ENCODE peak calls at places on chromosome 19, in four cellular contexts. O, X, T and Z are unnamed samples.
A peak's percentile ranks its signal among the peaks of the same experiment; 100 is the strongest.

GRCh38 chr19:10334340-10335148 is 1.2 kb upstream of the RAVER1 start:
- DNase-seq in O (peak; percentile 95), T (no peak), X (peak; percentile 88), Z (peak; percentile 21)

GRCh38 chr19:38654478-38655079 is 7.1 kb downstream of the ACTN4 start:
- DNase-seq in X (no peak), O (no peak), T (no peak), Z (no peak)

GRCh38 chr19:3333662-3334061 is 32.7 kb upstream of the NFIC start:
- DNase-seq in X (no peak), T (no peak), O (no peak), Z (no peak)

GRCh38 chr19:38734426-38735256 is 9.6 kb downstream of the CAPN12 start:
- DNase-seq in O (no peak), X (no peak), T (peak; percentile 74), Z (peak; percentile 26)

GRCh38 chr19:6392219-6393073 is 518 bp downstream of the GTF2F1 start:
- DNase-seq in O (no peak), X (no peak), T (no peak), Z (no peak)

GRCh38 chr19:3653865-3654513 is 27.4 kb upstream of the CACTIN start:
- DNase-seq in O (no peak), X (no peak), T (no peak), Z (no peak)

GRCh38 chr19:8363803-8364771 is at the start of gene ANGPTL4:
- DNase-seq in T (no peak), O (peak; percentile 89), X (peak; percentile 64), Z (peak; percentile 47)

GRCh38 chr19:7360393-7360984 is 11.8 kb downstream of the ARHGEF18 start:
- DNase-seq in O (no peak), X (no peak), T (no peak), Z (no peak)

GRCh38 chr19:3053780-3054179 is 8.5 kb downstream of the TLE5 start:
- DNase-seq in O (no peak), X (no peak), T (no peak), Z (no peak)

GRCh38 chr19:15316498-15316897 is 15.8 kb downstream of the BRD4 start:
- DNase-seq in X (no peak), T (peak; percentile 41), O (no peak), Z (no peak)

GRCh38 chr19:46728208-46728607 is 11.3 kb upstream of the PRKD2 start:
- DNase-seq in O (no peak), X (no peak), T (no peak), Z (no peak)

GRCh38 chr19:11141937-11142527 is 13.6 kb downstream of the SPC24 start:
- DNase-seq in O (no peak), X (no peak), T (no peak), Z (no peak)

GRCh38 chr19:29320076-29320475 is 107.1 kb upstream of the UQCRFS1 start:
- DNase-seq in X (no peak), O (no peak), T (no peak), Z (no peak)

GRCh38 chr19:11166281-11167142 is 10.9 kb upstream of the SPC24 start:
- DNase-seq in X (no peak), T (no peak), O (peak; percentile 40), Z (no peak)

GRCh38 chr19:38304866-38305429 is 897 bp downstream of the C19orf33 start:
- DNase-seq in O (no peak), X (peak; percentile 82), T (no peak), Z (no peak)

GRCh38 chr19:33472696-33473624 is 48.6 kb downstream of the PEPD start:
- DNase-seq in X (no peak), O (no peak), T (no peak), Z (no peak)

GRCh38 chr19:38298841-38299680 is 5.0 kb upstream of the C19orf33 start:
- DNase-seq in O (no peak), T (no peak), X (no peak), Z (no peak)

GRCh38 chr19:57088125-57088524 is 31.7 kb upstream of the USP29 start:
- DNase-seq in X (no peak), O (no peak), T (no peak), Z (no peak)

GRCh38 chr19:19053508-19054314 is 10.1 kb upstream of the SLC25A42 start:
- DNase-seq in T (peak; percentile 55), X (peak; percentile 59), O (peak; percentile 78), Z (peak; percentile 61)

DNA sequence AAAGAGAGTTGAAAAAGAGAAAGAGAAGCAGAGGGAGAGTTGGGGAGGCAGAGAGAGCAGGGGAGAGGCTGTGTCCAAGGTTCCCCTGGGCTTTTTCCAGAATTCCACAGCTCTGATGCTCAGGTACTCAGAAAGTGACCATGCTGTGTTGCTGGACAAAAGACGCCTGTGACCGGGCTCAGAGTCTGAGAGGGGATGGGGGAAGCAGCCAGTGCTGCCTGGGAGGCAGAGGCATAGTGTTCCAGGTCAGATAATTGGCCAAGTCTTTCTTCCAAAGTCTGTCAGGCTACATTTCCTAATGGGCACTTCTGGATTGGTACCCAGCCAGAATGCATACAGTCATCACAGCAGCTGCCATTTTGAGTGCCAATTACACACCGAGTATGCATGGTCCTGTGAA is 86.1 kb downstream of the PTPRS start:
- DNase-seq in T (no peak), O (no peak), X (no peak), Z (no peak)
- H3K27ac ChIP-seq in T (no peak overlapping the region), O (no peak overlapping the region), X (no peak overlapping the region), Z (no peak overlapping the region)

GRCh38 chr19:43759515-43759914 is 4.8 kb upstream of the SMG9 start:
- DNase-seq in O (no peak), X (no peak), T (no peak), Z (no peak)
- H3K27ac ChIP-seq in O (no peak overlapping the region), X (no peak overlapping the region), T (no peak overlapping the region), Z (no peak overlapping the region)

DNA sequence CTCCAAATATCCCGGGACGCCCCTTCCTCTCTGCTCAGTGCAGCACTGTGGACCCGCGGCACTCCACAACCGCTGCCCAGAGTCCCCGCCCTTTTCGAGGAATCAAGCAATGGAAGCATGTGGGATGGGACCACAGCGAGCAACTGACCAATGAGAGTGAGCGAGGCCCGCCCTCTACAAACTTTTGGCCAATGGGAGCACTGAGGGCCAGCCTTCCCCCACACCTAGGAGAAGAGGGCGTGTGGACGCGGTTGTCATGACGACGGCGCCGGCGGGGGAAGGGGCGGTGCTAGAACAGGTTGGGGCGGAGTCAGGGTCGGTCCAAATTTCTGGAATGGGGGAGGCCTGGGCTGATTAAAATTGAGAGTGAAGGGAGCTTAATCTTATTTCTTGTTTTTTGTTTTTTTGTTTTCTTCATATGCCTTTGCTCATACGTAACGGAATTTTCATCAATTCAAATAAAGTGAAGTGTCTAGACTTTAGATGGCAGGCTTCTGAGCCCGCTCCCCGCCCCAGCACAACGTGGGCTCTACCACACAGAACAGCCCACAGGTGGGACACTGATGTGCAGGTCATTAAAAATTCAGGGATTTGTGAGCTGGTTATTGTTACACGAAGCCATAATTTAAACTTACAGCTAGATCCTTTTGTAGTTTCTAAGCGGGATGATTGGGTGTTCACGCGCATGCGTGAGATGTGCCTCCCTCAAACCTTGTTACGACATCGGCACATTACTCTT is at the start of gene DNAAF3:
- DNase-seq in O (peak; percentile 90), X (peak; percentile 98), T (peak; percentile 93), Z (peak; percentile 69)
- H3K27ac ChIP-seq in O (no peak within 1 kb of the TSS), X (no peak within 1 kb of the TSS), T (no peak within 1 kb of the TSS), Z (no peak within 1 kb of the TSS)

GRCh38 chr19:1812426-1813196 is 535 bp upstream of the ATP8B3 start:
- DNase-seq in T (peak; percentile 93), O (peak; percentile 91), X (peak; percentile 90), Z (peak; percentile 79)

GRCh38 chr19:1809663-1810062 is 2.4 kb downstream of the ATP8B3 start:
- DNase-seq in T (no peak), X (no peak), O (no peak), Z (no peak)

GRCh38 chr19:1811942-1812425 is at the start of gene ATP8B3:
- DNase-seq in O (no peak), X (no peak), T (no peak), Z (no peak)

GRCh38 chr19:1810439-1811160 is 1.5 kb downstream of the ATP8B3 start:
- DNase-seq in O (no peak), X (no peak), T (no peak), Z (no peak)

DNA sequence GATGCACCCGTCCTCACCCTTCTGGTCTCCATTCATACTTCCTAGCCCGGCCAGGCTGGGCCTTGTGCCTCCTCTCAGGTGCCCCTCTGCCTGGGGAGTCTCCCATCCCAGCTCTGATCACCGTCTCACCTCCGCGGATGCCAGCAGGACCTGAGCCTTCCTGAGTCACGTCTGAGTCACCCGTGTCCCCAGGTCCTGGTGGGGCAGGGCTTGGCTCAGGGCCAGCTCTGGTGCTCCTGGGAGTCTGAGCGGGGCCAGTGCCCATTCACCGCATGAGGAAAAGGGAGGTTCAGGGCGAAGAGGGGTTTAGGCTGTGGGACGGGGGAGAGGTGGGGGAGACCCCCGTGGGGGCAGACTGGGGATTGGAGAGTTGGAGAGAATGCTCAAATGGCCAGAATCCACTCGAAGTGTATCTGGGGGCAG is 593 bp downstream of the ATP8B3 start:
- DNase-seq in O (peak; percentile 76), T (no peak), X (no peak), Z (no peak)
- H3K27ac ChIP-seq in O (no peak overlapping the region), T (no peak overlapping the region), X (no peak overlapping the region), Z (peak overlapping the region; percentile 13)

DNA sequence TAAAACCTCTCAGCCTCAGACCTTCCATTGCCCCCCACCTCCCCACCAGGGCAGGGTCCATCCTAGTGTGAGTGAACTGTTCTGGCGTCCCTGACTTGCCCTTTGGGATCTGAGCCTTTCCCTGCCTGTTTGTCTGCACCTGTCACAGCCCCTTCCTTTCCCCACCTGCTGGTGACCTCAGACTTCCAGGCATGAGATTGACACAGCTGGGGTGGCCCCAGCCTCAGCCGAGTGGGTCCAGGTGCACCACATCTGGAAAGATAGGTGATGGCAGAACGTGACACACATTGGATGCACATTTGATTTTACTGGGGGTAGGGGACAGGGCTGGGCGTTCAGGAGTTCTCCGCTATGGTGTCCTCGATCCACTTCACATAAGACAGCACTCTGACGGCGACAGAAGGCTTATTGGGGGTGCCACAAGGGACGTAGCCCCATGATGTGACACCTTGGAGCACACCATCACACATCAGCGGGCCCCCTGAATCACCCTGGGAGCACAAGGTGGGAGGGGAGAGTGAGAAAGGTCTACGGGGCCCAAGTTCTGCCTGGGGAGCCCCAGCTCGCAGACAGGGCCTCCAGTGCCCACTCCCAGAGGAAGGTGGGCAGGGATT is 4.6 kb downstream of the KLK1 start:
- DNase-seq in X (no peak), T (no peak), O (no peak), Z (no peak)
- H3K27ac ChIP-seq in X (no peak overlapping the region), T (no peak overlapping the region), O (no peak overlapping the region), Z (no peak overlapping the region)

DNA sequence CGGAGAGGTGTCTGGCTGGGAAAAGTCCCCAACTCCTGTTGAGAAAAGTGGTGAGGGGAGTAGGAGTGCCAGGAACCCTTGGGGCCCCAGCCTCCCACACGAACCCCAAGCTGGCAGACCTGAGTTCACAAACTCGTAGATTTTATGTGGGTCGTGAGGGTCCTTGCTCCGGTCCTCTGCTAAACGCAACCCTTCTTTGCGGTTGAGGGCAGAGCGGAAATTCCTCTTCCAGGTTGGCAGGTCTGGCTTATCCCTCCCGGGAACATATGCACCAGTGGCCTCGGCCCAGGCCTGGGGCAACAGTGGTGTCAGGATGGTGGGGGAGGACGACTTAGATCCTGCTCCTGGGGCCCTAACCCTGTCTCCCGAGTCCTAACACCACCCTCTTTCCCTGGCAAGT is 2.4 kb downstream of the IRF3 start:
- DNase-seq in X (no peak), T (no peak), O (no peak), Z (no peak)
- H3K27ac ChIP-seq in X (no peak overlapping the region), T (peak overlapping the region; percentile 89), O (no peak overlapping the region), Z (peak overlapping the region; percentile 80)

GRCh38 chr19:16444273-16444597 is 27.5 kb downstream of the EPS15L1 start:
- DNase-seq in O (no peak), T (no peak), X (no peak), Z (no peak)

GRCh38 chr19:16449330-16449961 is 22.3 kb downstream of the EPS15L1 start:
- DNase-seq in T (peak; percentile 90), O (no peak), X (no peak), Z (no peak)

GRCh38 chr19:16445238-16446107 is 26.3 kb downstream of the EPS15L1 start:
- DNase-seq in T (peak; percentile 51), O (no peak), X (no peak), Z (no peak)

GRCh38 chr19:16447015-16447384 is 24.8 kb downstream of the EPS15L1 start:
- DNase-seq in O (peak; percentile 78), X (no peak), T (no peak), Z (no peak)

GRCh38 chr19:16446108-16447014 is 25.4 kb downstream of the EPS15L1 start:
- DNase-seq in T (no peak), O (no peak), X (no peak), Z (no peak)
- H3K27ac ChIP-seq in T (peak overlapping the region; percentile 80), O (peak overlapping the region; percentile 82), X (no peak overlapping the region), Z (no peak overlapping the region)